ENCODE peak calls at places on chromosome 3, in four cellular contexts. Y, C, M and P are unnamed samples.

GRCh38 chr3:39463269-39463668 is 4.2 kb upstream of the MOBP start:
- DNase-seq in Y (no peak), C (no peak), M (no peak), P (no peak)

GRCh38 chr3:49025005-49025792 is 3.3 kb downstream of the NDUFAF3 start:
- DNase-seq in Y (no peak), C (no peak), M (no peak), P (no peak)

GRCh38 chr3:196868297-196868661 is 559 bp downstream of the SENP5 start:
- DNase-seq in Y (peak), C (peak), M (no peak), P (peak)

GRCh38 chr3:14538451-14539088 is 1.6 kb downstream of the GRIP2 start:
- DNase-seq in Y (no peak), C (no peak), M (no peak), P (no peak)

GRCh38 chr3:48847053-48847585 is 555 bp downstream of the PRKAR2A start:
- DNase-seq in Y (peak), C (peak), M (peak), P (peak)

GRCh38 chr3:77053769-77054168 is 13.9 kb downstream of the ROBO2 start:
- DNase-seq in Y (no peak), C (no peak), M (no peak), P (no peak)

GRCh38 chr3:43659250-43659880 is 31.4 kb upstream of the ABHD5 start:
- DNase-seq in Y (peak), C (no peak), M (no peak), P (no peak)

GRCh38 chr3:134904796-134905646 is 110.0 kb downstream of the EPHB1 start:
- DNase-seq in Y (no peak), C (no peak), M (no peak), P (no peak)

GRCh38 chr3:196970547-196971093 is 2.0 kb upstream of the PIGZ start:
- DNase-seq in Y (no peak), C (no peak), M (no peak), P (no peak)

GRCh38 chr3:162605651-162606204 is 1109.1 kb downstream of the OTOL1 start:
- DNase-seq in Y (no peak), C (no peak), M (no peak), P (no peak)

GRCh38 chr3:194277547-194278091 is 73.5 kb downstream of the CPN2 start:
- DNase-seq in Y (no peak), C (peak), M (no peak), P (peak)

GRCh38 chr3:112116777-112117186 is 16.3 kb downstream of the GCSAM start:
- DNase-seq in Y (no peak), C (no peak), M (no peak), P (no peak)

GRCh38 chr3:161219495-161219894 is 1.6 kb upstream of the NMD3 start:
- DNase-seq in Y (no peak), C (no peak), M (no peak), P (no peak)

GRCh38 chr3:65828706-65829105 is 210.0 kb downstream of the MAGI1 start:
- DNase-seq in Y (peak), C (peak), M (no peak), P (peak)

GRCh38 chr3:38987456-38987855 is 64.3 kb downstream of the SCN11A start:
- DNase-seq in Y (no peak), C (no peak), M (no peak), P (no peak)

GRCh38 chr3:41194701-41195100 is 4.6 kb upstream of the CTNNB1 start:
- DNase-seq in Y (no peak), C (no peak), M (no peak), P (no peak)

GRCh38 chr3:130073582-130073981 is 8.0 kb upstream of the ALG1L2 start:
- DNase-seq in Y (no peak), C (no peak), M (no peak), P (no peak)

DNA sequence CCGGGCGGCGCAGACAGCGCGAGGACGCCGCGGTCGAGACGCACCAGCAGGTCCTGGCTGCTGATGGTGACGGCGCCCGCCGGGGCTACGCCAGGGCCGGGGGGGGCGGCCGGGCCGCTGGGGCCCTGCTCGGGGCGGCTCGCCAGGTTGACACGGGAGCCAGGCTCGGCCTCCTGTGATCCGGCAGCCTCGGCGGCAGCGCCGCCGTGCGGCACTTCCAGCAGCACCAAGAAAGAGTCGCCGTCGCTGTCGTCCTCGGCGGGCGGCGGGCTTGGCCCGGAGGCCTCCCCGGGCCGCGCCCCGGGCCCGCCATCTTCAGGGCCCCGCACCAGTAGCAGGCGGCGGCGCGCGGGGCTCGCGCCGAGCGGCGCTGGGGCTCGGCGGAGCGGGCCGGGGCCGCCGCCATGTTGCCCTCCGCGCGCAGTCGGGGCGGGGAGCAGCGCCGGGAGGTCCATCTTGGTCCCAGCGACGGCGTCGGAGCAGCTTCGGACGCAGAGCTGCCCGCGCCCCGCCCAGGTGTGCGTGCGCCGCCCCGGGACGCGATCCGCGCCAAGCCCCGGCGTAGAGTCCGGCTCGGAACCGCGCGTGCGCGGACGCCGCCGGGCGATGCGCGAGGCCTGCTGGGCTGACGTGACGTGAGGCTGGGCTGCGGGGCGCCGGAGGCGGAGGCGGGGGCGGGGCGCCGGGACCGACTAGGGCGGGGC is at the start of gene ZXDC:
- DNase-seq in Y (peak), C (peak), M (peak), P (peak)
- H2BK120ac ChIP-seq in Y (no peak), C (no peak), M (peak), P (peak)

GRCh38 chr3:189758186-189758585 is 127.0 kb downstream of the TP63 start:
- DNase-seq in Y (no peak), C (no peak), M (no peak), P (no peak)
- H4K5ac ChIP-seq in Y (no peak), C (no peak), M (no peak), P (no peak)

GRCh38 chr3:64351713-64352595 is 126.7 kb upstream of the PRICKLE2 start:
- DNase-seq in Y (no peak), C (no peak), M (no peak), P (peak)
- H2BK120ac ChIP-seq in Y (peak), C (no peak), M (no peak), P (peak)

DNA sequence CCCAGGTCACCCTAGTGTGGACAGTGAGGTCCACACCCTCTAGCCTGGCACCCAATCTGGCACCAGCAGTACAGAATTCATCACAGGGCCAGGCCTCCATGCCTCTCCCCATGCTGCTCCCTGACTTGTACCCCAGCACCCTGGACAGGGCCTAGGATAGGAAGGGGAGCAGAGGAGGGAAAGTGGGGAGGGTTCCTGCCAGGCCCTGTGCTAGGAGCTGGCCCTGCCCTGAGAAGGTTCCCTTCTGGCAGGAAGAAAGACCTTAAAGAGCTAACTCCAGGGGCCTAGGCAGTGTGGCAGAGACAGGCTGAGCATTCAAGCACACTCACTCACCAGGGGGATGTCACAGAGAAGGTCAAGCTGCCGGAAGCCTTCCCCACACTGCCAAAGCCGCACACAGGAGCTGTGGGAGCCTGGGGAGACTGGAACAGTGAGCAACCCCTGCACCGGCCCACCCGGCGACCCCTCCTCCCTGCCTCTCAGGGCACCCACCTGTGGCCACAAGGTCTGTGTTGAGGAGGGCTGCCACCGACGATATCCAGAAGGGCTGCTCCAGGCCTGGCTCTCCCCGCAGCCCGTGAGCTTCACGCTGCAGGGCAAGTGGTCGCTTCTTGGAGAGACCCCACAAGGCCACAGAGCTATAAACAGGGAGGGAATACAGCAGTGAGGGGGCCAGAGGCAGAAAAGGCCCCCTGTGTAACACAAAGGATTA is 7.4 kb downstream of the RRP9 start:
- DNase-seq in Y (no peak), C (no peak), M (no peak), P (no peak)
- H4K5ac ChIP-seq in Y (no peak), C (no peak), M (no peak), P (no peak)

GRCh38 chr3:187340572-187340971 is 27.6 kb upstream of the RTP4 start:
- DNase-seq in Y (no peak), C (no peak), M (no peak), P (no peak)

GRCh38 chr3:187342255-187342654 is 25.9 kb upstream of the RTP4 start:
- DNase-seq in Y (no peak), C (no peak), M (no peak), P (no peak)

DNA sequence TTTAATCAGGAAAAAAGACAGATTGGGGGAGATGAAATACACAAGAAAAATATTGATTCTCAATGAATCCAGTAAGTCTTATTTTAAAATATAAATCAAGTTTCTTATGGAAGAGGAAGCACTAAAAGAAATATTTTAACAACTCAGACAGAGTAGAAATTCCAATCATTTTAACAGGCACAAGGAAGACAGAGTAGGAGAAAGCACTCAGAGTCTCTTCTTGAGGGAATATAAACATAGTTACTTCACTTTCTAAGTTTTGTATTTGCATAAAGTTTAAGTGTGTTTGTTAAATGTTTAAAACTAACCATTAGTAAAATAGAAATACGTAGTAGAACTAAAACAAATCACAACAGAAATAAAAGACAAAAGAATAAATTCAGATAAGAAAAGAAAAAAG is 24.5 kb upstream of the RTP4 start:
- DNase-seq in Y (peak), C (no peak), M (no peak), P (no peak)
- H2BK120ac ChIP-seq in Y (no peak), C (no peak), M (no peak), P (no peak)

GRCh38 chr3:143486611-143487010 is 361.7 kb downstream of the SLC9A9 start:
- DNase-seq in Y (no peak), C (no peak), M (no peak), P (no peak)
- H4K5ac ChIP-seq in Y (no peak), C (no peak), M (no peak), P (no peak)

DNA sequence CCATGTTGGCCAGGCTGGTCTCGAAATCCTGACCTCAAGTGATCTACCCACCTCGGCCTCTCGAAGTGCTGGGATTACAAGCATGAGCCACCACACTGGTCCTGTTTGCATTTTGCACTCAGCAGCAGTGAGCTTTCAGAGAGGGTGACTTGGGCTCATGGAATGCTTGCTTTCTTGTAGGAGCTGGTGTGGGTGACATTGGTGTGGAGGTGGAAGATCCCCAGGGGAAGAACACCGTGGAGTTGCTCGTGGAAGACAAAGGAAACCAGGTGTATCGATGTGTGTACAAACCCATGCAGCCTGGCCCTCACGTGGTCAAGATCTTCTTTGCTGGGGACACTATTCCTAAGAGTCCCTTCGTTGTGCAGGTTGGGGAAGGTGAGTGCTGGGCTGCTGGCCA is 90.3 kb downstream of the FLNB start:
- DNase-seq in Y (no peak), C (no peak), M (no peak), P (no peak)
- H2BK120ac ChIP-seq in Y (no peak), C (no peak), M (no peak), P (no peak)

GRCh38 chr3:142027295-142027694 is 122.0 kb downstream of the TFDP2 start:
- DNase-seq in Y (peak), C (no peak), M (no peak), P (no peak)
- H4K5ac ChIP-seq in Y (no peak), C (no peak), M (peak), P (no peak)

GRCh38 chr3:10504161-10505049 is 981 bp downstream of the ATP2B2 start:
- DNase-seq in Y (no peak), C (no peak), M (no peak), P (no peak)

GRCh38 chr3:10505791-10506585 is 602 bp upstream of the ATP2B2 start:
- DNase-seq in Y (no peak), C (no peak), M (no peak), P (no peak)

GRCh38 chr3:10503217-10503796 is 2.1 kb downstream of the ATP2B2 start:
- DNase-seq in Y (no peak), C (no peak), M (no peak), P (no peak)

GRCh38 chr3:10506696-10507095 is 1.3 kb upstream of the ATP2B2 start:
- DNase-seq in Y (no peak), C (no peak), M (no peak), P (no peak)

GRCh38 chr3:10505050-10505790 is at the start of gene ATP2B2:
- DNase-seq in Y (peak), C (peak), M (peak), P (no peak)
- H2BK120ac ChIP-seq in Y (no peak), C (no peak), M (no peak), P (no peak)

GRCh38 chr3:37667359-37667758 is 194.3 kb upstream of the CTDSPL start:
- DNase-seq in Y (no peak), C (no peak), M (no peak), P (no peak)

GRCh38 chr3:37668431-37668830 is 193.2 kb upstream of the CTDSPL start:
- DNase-seq in Y (no peak), C (no peak), M (no peak), P (no peak)

GRCh38 chr3:37668831-37669610 is 192.7 kb upstream of the CTDSPL start:
- DNase-seq in Y (no peak), C (no peak), M (no peak), P (no peak)

GRCh38 chr3:37662708-37663107 is 199.0 kb upstream of the CTDSPL start:
- DNase-seq in Y (no peak), C (no peak), M (no peak), P (no peak)

GRCh38 chr3:37666618-37667017 is 195.1 kb upstream of the CTDSPL start:
- DNase-seq in Y (no peak), C (no peak), M (no peak), P (no peak)
- H4K5ac ChIP-seq in Y (no peak), C (no peak), M (no peak), P (no peak)